ENCODE peak calls at places on chromosome 20, in nine cellular contexts. G is ovary; N is neural progenitor cell; M is osteoblast; O is CD8-positive, alpha-beta T cell; E is CD4-positive, alpha-beta memory T cell; X is Panc1; S is ascending aorta; F is heart right ventricle. C is an unnamed sample. For H3K9me3, the result is how much of the 10 kb centered on the place peaks cover.

GRCh38 chr20:62339647-62340062 is 27.5 kb downstream of the LAMA5 start:
- DNase-seq in G (no peak), N (no peak), M (no peak), O (no peak), E (no peak), X (no peak), S (no peak), F (no peak), C (no peak)

GRCh38 chr20:48380661-48381060 is 447.1 kb downstream of the PREX1 start:
- DNase-seq in G (no peak), N (no peak), M (no peak), O (no peak), E (no peak), X (no peak), S (no peak), F (no peak), C (no peak)

GRCh38 chr20:32574296-32575226 is 10.6 kb downstream of the NOL4L start:
- DNase-seq in G (no peak), N (no peak), M (peak), O (no peak), E (no peak), X (no peak), S (no peak), F (peak), C (peak)

GRCh38 chr20:4905612-4906011 is 95.7 kb downstream of the SLC23A2 start:
- DNase-seq in G (no peak), N (no peak), M (no peak), O (no peak), E (no peak), X (no peak), S (no peak), F (no peak), C (no peak)

GRCh38 chr20:57025261-57025660 is 241.2 kb downstream of the BMP7 start:
- DNase-seq in G (no peak), N (no peak), M (no peak), O (no peak), E (no peak), X (no peak), S (no peak), F (no peak), C (no peak)

GRCh38 chr20:56752274-56752673 is 123.2 kb downstream of the TFAP2C start:
- DNase-seq in G (no peak), N (no peak), M (no peak), O (no peak), E (no peak), X (no peak), S (no peak), F (no peak), C (no peak)

GRCh38 chr20:32484221-32485125 is 100.7 kb downstream of the NOL4L start:
- DNase-seq in G (peak), N (peak), M (peak), O (peak), E (peak), X (no peak), S (no peak), F (no peak), C (peak)

GRCh38 chr20:34165246-34165645 is 53.2 kb upstream of the EIF2S2 start:
- DNase-seq in G (no peak), N (no peak), M (no peak), O (no peak), E (no peak), X (no peak), S (no peak), F (no peak), C (no peak)

GRCh38 chr20:11814276-11814675 is 103.4 kb upstream of the BTBD3 start:
- DNase-seq in G (no peak), N (no peak), M (peak), O (no peak), E (no peak), X (no peak), S (no peak), F (no peak), C (no peak)

GRCh38 chr20:23257106-23257761 is 93.4 kb upstream of the NXT1 start:
- DNase-seq in G (no peak), N (no peak), M (no peak), O (no peak), E (no peak), X (no peak), S (no peak), F (no peak), C (peak)

GRCh38 chr20:45020236-45020886 is 54.0 kb downstream of the STK4 start:
- DNase-seq in G (no peak), N (no peak), M (no peak), O (no peak), E (no peak), X (no peak), S (no peak), F (no peak), C (no peak)

GRCh38 chr20:35616465-35617396 is 1.1 kb downstream of the SPAG4 start:
- DNase-seq in G (peak), N (peak), M (peak), O (peak), E (peak), X (peak), S (peak), F (peak), C (peak)

GRCh38 chr20:39533858-39534257 is 571.7 kb downstream of the DHX35 start:
- DNase-seq in G (no peak), N (no peak), M (no peak), O (no peak), E (no peak), X (no peak), S (no peak), F (no peak), C (no peak)

DNA sequence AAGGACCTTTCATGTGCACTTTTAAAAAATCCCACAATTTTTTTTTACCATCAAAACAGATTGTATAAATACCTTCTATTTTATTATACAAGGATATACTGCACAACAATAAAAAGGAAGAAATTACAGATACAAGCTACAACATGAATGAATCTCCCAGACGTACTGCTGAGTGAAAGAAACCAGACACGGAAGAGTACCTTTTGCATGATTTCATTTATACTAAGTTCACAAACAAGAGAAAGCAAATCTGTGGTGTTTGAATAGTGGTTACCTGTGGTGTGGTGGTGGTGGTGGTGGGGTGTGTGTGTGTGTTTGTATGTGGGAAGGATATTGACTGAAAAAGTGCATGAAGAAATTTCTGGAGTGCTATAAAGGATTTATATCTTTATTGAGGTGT is 6.8 kb upstream of the PLCB4 start:
- DNase-seq in G (no peak), N (no peak), M (no peak), O (no peak), E (no peak), X (no peak), S (no peak), F (no peak), C (no peak)
- H3K27ac ChIP-seq in G (no peak), N (no peak), M (no peak), O (no peak), E (no peak), X (no peak), S (no peak), F (no peak), C (no peak)

GRCh38 chr20:29419378-29419777 is 1838.1 kb upstream of the DEFB115 start:
- DNase-seq in G (no peak), N (no peak), M (no peak), O (no peak), E (no peak), X (no peak), S (no peak), F (no peak), C (no peak)
- H3K9me3 ChIP-seq in G (under half), N (under half), M (under half), O (under half), E (under half), X (under half), S (under half), F (under half), C (under half)

GRCh38 chr20:51012357-51012756 is 10.6 kb downstream of the KCNG1 start:
- DNase-seq in G (no peak), N (no peak), M (peak), O (no peak), E (no peak), X (no peak), S (no peak), F (no peak), C (no peak)

GRCh38 chr20:51011479-51011878 is 11.4 kb downstream of the KCNG1 start:
- DNase-seq in G (no peak), N (no peak), M (peak), O (no peak), E (no peak), X (no peak), S (no peak), F (no peak), C (no peak)

GRCh38 chr20:51010043-51010365 is 12.9 kb downstream of the KCNG1 start:
- DNase-seq in G (no peak), N (no peak), M (no peak), O (no peak), E (no peak), X (no peak), S (no peak), F (no peak), C (no peak)

GRCh38 chr20:51008718-51009117 is 14.2 kb downstream of the KCNG1 start:
- DNase-seq in G (no peak), N (no peak), M (no peak), O (no peak), E (no peak), X (no peak), S (no peak), F (no peak), C (no peak)

GRCh38 chr20:51009303-51010042 is 13.4 kb downstream of the KCNG1 start:
- DNase-seq in G (no peak), N (no peak), M (no peak), O (no peak), E (no peak), X (no peak), S (no peak), F (no peak), C (no peak)
- H3K27ac ChIP-seq in G (no peak), N (no peak), M (no peak), O (no peak), E (no peak), X (no peak), S (no peak), F (no peak), C (no peak)

GRCh38 chr20:58153121-58153520 is 75.3 kb downstream of the ANKRD60 start:
- DNase-seq in G (no peak), N (no peak), M (no peak), O (no peak), E (no peak), X (no peak), S (no peak), F (no peak), C (no peak)
- H3K9me3 ChIP-seq in G (under half), N (under half), M (under half), O (under half), E (under half), X (under half), S (under half), F (under half), C (under half)

GRCh38 chr20:6942266-6942665 is 174.8 kb downstream of the BMP2 start:
- DNase-seq in G (no peak), N (no peak), M (no peak), O (no peak), E (no peak), X (no peak), S (no peak), F (no peak), C (no peak)
- H3K27ac ChIP-seq in G (no peak), N (no peak), M (no peak), O (no peak), E (no peak), X (no peak), S (no peak), F (no peak), C (no peak)